ENCODE peak calls at places on chromosomes 12 and 14, in five cellular contexts. G is ovary, F is transverse colon, A is tibial nerve, Y is sigmoid colon. H is an unnamed sample.

GRCh38 chr12:93782854-93783253 is 105.7 kb downstream of the CRADD start:
- DNase-seq in G (no peak), F (no peak), A (no peak), Y (no peak), H (no peak)

GRCh38 chr12:31204995-31205582 is 120.9 kb downstream of the SINHCAF start:
- DNase-seq in G (no peak), F (no peak), A (no peak), Y (no peak), H (no peak)

GRCh38 chr12:62862259-62862881 is 72.6 kb downstream of the PPM1H start:
- DNase-seq in G (no peak), F (no peak), A (no peak), Y (no peak), H (no peak)

GRCh38 chr14:43359317-43359716 is 1147.8 kb downstream of the FSCB start:
- DNase-seq in G (no peak), F (no peak), A (no peak), Y (peak), H (no peak)

GRCh38 chr14:101509730-101510371 is 51.4 kb upstream of the DIO3 start:
- DNase-seq in G (no peak), F (no peak), A (no peak), Y (peak), H (no peak)

GRCh38 chr12:57729321-57729844 is 9.2 kb downstream of the AGAP2 start:
- DNase-seq in G (no peak), F (no peak), A (no peak), Y (no peak), H (no peak)

GRCh38 chr14:68316078-68316868 is 476.6 kb downstream of the ZFP36L1 start:
- DNase-seq in G (no peak), F (no peak), A (no peak), Y (no peak), H (no peak)

GRCh38 chr12:25957898-25958253 is 606 bp upstream of the RASSF8 start:
- DNase-seq in G (peak), F (no peak), A (peak), Y (no peak), H (no peak)

GRCh38 chr12:26767865-26768264 is 65.1 kb downstream of the ITPR2 start:
- DNase-seq in G (no peak), F (no peak), A (no peak), Y (no peak), H (no peak)

GRCh38 chr12:130987151-130987931 is 33.6 kb downstream of the ADGRD1 start:
- DNase-seq in G (no peak), F (no peak), A (no peak), Y (peak), H (no peak)

GRCh38 chr14:105862581-105863239 is 336.3 kb downstream of the TMEM121 start:
- DNase-seq in G (peak), F (peak), A (no peak), Y (peak), H (no peak)

GRCh38 chr12:65876898-65877721 is 52.8 kb downstream of the HMGA2 start:
- DNase-seq in G (peak), F (no peak), A (no peak), Y (no peak), H (no peak)

GRCh38 chr12:124694846-124695497 is 127.6 kb upstream of the NCOR2 start:
- DNase-seq in G (no peak), F (no peak), A (peak), Y (no peak), H (no peak)

GRCh38 chr12:123427036-123427769 is 9.3 kb downstream of the RILPL2 start:
- DNase-seq in G (no peak), F (peak), A (no peak), Y (no peak), H (no peak)

GRCh38 chr12:92759634-92760268 is 57.0 kb downstream of the PLEKHG7 start:
- DNase-seq in G (no peak), F (no peak), A (no peak), Y (no peak), H (no peak)

DNA sequence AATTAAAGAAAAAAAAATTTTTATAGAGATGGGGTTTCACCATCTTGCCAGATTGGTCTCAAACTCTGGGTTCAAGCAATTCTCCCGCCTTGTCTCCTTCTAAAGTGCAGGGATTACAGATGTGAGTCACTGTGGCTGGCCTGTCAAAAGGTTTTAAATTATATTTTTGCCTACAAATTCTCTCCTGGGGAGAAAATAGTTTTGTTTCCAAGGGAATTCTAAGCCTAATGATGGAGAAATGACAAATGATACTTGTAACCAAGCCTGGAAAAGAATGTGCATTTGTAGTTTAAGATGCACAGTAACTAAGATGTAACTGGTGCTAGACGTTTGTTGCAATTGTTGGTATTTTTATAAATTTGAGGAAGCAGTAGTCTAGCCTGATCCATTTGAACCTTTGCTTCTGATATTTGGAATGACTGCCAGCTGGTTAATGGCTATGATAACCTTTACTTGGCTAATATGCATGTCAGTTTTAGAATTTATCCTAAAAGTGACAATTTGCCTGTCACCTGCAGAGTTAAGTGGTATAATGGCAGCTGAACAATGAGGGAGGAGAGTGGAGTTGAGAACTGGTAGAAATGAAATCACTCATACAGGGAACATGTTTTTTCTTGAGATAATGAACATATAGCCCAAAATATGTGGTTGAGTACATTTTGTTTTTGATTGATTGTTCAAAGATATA is 148.0 kb downstream of the FUT8 start:
- DNase-seq in G (no peak), F (no peak), A (no peak), Y (no peak), H (no peak)
- TF ChIP-seq EP300 in G (no peak), F (no peak), A (no peak), Y (no peak), H (no peak)

GRCh38 chr14:81172353-81172752 is 48.4 kb downstream of the GTF2A1 start:
- DNase-seq in G (no peak), F (no peak), A (no peak), Y (no peak), H (no peak)
- H3K27ac ChIP-seq in G (no peak), F (no peak), A (no peak), Y (no peak), H (no peak)

DNA sequence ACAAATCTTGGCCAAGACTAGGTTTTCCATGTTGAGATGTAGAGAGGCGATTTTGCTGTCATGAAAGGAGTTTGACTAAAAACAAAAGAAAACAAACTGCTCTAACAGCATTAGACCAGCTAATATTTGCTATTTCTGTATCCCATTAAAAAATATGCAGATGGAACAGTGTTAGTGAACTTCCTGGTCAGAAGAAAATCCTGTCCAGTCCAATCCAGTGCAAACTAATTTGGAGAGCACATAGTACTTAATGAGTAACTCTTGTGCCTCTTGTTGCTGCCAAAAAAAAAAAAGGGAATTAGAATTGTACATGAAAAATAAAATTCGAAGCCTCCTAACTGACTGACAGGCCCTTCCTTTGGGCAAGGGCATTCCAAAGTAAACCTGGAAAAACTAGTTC is 298.8 kb downstream of the ETNK1 start:
- DNase-seq in G (no peak), F (no peak), A (no peak), Y (no peak), H (no peak)
- H3K4me3 ChIP-seq in G (no peak), F (no peak), A (no peak), Y (no peak), H (no peak)

GRCh38 chr14:50762931-50763300 is 68.0 kb downstream of the NIN start:
- DNase-seq in G (no peak), F (no peak), A (no peak), Y (no peak), H (no peak)

GRCh38 chr14:50763386-50764007 is 67.5 kb downstream of the NIN start:
- DNase-seq in G (no peak), F (no peak), A (no peak), Y (no peak), H (no peak)

GRCh38 chr14:50758945-50759344 is 72.0 kb downstream of the NIN start:
- DNase-seq in G (no peak), F (no peak), A (no peak), Y (no peak), H (no peak)

GRCh38 chr14:50759800-50760543 is 71.0 kb downstream of the NIN start:
- DNase-seq in G (no peak), F (no peak), A (no peak), Y (no peak), H (no peak)

GRCh38 chr14:50762001-50762930 is 68.7 kb downstream of the NIN start:
- DNase-seq in G (no peak), F (no peak), A (no peak), Y (no peak), H (no peak)
- TF ChIP-seq EP300 in G (no peak), F (no peak), A (no peak), Y (no peak), H (no peak)

GRCh38 chr12:53414756-53415417 is 8.8 kb upstream of the AMHR2 start:
- DNase-seq in G (peak), F (no peak), A (no peak), Y (peak), H (no peak)

GRCh38 chr12:53418221-53418620 is 5.4 kb upstream of the AMHR2 start:
- DNase-seq in G (no peak), F (no peak), A (no peak), Y (no peak), H (no peak)

GRCh38 chr12:53410951-53411350 is 12.7 kb upstream of the AMHR2 start:
- DNase-seq in G (no peak), F (no peak), A (no peak), Y (peak), H (no peak)

DNA sequence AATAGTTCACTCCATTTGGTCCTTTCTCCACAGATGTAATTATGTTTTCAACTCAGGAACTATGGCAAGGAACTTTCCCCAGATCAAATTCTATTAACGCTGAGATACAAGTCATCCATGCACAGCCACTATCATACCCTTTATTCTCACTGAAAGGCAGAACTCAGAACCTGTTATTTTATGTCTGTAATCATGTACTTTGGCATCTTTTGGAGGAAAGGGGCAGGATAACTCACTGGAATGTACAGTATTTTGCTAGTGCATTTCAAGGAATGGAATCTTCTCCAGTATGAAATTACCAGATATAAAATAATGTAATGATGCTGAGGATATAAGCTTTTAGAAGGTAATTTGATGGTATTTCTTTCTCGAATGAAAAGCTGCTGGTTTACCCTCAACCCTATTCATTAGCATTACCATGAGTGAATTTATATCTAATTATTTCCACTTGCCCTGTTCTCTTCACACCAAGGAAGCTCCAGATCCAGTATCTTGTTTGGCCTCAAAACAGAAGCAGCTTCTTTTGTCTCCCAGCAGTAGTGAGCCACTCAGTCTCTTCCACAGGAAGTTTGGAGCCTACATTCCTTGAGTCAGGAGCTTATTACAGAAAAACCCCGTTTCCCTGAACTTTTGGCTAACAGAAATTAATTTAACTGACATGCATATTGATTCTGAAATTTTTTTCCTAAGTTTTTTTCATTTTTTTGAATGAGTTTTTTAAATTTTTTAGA is 10.0 kb upstream of the AMHR2 start:
- DNase-seq in G (no peak), F (no peak), A (no peak), Y (peak), H (no peak)
- H3K27ac ChIP-seq in G (no peak), F (no peak), A (peak), Y (peak), H (no peak)

DNA sequence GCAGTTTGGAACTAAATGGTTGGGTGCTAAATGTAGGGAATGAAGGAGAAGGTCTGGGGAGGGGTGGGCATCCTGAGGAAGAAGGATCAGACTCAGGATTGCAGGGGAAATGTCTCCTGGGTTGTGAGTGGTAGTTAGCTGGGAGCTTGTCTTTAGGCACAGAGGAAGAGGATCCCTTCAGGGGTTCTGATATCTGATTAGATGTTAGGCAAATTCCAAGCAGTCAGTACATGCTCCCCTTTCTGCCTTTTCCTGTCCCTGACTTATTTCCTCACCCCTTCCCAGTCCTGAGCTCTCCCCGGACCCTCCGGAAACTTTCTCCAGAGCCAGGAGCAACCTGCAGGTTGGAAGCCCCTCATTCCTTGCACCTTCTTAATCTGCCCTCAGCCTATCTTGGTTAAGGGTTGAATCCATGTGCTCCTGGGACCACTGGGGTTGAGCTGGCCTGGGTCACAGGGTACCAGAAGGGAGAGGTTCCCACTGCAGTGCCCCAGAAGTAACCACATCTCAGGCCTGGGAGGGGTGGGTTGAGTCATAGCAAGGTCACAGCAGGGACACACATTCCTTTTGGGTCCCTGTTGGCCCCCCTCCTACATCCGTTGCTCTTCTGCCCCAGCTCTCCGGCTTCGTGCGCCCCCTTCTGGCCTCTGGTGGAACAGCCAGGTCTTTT is 1.6 kb downstream of the IGFBP6 start:
- DNase-seq in G (peak), F (peak), A (peak), Y (peak), H (peak)
- H3K4me3 ChIP-seq in G (peak), F (no peak), A (peak), Y (peak), H (no peak)

DNA sequence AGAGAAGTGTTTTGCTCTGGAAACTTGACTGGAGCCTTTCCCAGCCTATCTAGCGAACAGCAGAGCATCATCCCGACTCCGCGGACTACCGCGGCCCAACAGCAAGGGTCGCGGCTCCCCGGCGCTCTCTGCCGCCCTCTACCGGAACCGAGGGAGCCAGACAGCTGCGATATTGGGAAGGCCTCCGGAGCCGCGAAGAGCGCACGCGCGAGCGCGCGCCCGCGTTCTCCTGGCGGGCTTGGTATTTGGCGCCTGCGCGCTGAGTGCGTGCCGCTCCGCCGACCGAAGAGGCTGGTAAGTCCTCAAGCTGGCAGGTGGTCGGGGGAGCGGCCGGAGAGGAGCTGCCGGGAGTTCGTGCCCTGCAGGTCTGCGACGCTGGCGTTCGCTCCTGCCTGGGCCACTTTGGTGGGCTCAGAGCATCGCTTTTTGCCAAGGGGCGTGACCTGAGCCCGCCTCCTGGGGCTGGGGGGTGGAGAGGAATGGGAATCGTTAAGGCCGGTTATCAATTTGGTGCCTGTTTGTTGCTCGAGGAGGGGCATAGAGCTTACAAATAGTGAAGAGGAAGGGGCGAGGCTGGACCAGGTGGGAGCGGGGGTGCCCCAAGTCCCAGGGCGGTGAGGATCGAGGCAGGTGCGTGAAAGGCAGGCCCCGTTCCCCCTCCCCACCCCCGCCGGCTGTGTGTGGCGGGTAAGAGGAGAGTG is at the start of gene TMEM106C:
- DNase-seq in G (peak), F (peak), A (peak), Y (peak), H (peak)
- TF ChIP-seq EP300 in G (no peak), F (no peak), A (peak), Y (no peak), H (no peak)

DNA sequence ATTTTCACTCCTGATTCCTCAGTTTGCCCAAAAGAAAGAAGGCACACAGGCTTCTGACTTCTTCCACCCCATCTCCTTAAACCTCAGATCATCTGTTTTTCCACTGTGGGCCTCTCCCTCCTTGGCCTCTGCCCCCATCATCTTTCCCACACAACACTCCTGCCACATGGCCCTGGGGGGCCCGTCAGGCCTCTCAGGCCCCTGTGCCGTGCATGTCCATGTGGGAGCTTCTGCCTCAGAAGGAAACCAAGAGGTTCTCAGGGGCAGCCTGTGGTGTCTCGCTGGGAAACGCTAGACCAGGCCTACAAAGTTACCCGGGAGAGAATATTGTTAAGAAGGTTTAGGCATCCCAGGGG is 8.0 kb downstream of the KLHL33 start:
- DNase-seq in G (no peak), F (no peak), A (no peak), Y (no peak), H (no peak)
- H3K27ac ChIP-seq in G (no peak), F (peak), A (no peak), Y (no peak), H (no peak)

GRCh38 chr12:49094104-49094948 is at the start of gene DHH:
- DNase-seq in G (no peak), F (no peak), A (no peak), Y (no peak), H (peak)
- H3K4me3 ChIP-seq in G (no peak), F (peak), A (peak), Y (peak), H (peak)

GRCh38 chr14:24216345-24216699 is 456 bp upstream of the MDP1 start:
- DNase-seq in G (no peak), F (no peak), A (no peak), Y (no peak), H (no peak)

GRCh38 chr14:24211311-24211710 is 2.0 kb downstream of the CHMP4A start:
- DNase-seq in G (no peak), F (no peak), A (no peak), Y (peak), H (no peak)

GRCh38 chr14:24215495-24216344 is at the start of gene MDP1:
- DNase-seq in G (peak), F (peak), A (peak), Y (peak), H (peak)

GRCh38 chr14:24213866-24214652 is 771 bp upstream of the CHMP4A start:
- DNase-seq in G (no peak), F (no peak), A (no peak), Y (peak), H (no peak)

GRCh38 chr14:24212924-24213865 is at the start of gene CHMP4A:
- DNase-seq in G (peak), F (peak), A (peak), Y (peak), H (peak)
- TF ChIP-seq EP300 in G (no peak), F (no peak), A (peak), Y (no peak), H (no peak)

H was measured in upper lobe of left lung.